ENCODE peak calls at places on chromosomes 16 and 17, in eight cellular contexts. T, E, U, D, B, J, O and I are unnamed samples.

GRCh38 chr17:39605492-39606433 is 2.0 kb downstream of the NEUROD2 start:
- DNase-seq in D (no peak), O (peak), J (no peak), E (no peak), B (peak), U (no peak), T (no peak), I (no peak)

GRCh38 chr17:338442-339192 is 14.0 kb downstream of the RPH3AL start:
- DNase-seq in U (no peak), B (no peak), T (no peak), E (peak), J (no peak), O (peak), D (no peak), I (no peak)

GRCh38 chr17:41494524-41494923 is 4.8 kb upstream of the KRT36 start:
- DNase-seq in U (peak), O (no peak), D (no peak), E (no peak), B (peak), J (no peak), T (no peak), I (no peak)

GRCh38 chr16:68700120-68700519 is 37.0 kb upstream of the CDH1 start:
- DNase-seq in J (no peak), E (no peak), D (no peak), O (no peak), U (no peak), T (no peak), B (peak), I (no peak)

GRCh38 chr17:47742319-47743181 is 9.5 kb downstream of the TBX21 start:
- DNase-seq in T (no peak), O (no peak), U (no peak), D (peak), E (no peak), J (peak), B (no peak), I (no peak)

GRCh38 chr17:6959700-6960099 is 36.1 kb upstream of the ALOX12 start:
- DNase-seq in T (no peak), U (no peak), J (no peak), E (no peak), O (no peak), D (no peak), B (no peak), I (no peak)

GRCh38 chr16:57803413-57803990 is 1.2 kb upstream of the KIFC3 start:
- DNase-seq in T (no peak), E (no peak), O (no peak), B (no peak), D (peak), J (no peak), U (peak), I (no peak)

GRCh38 chr16:67562918-67563707 is 787 bp downstream of the CTCF start:
- DNase-seq in J (peak), O (peak), E (peak), D (peak), T (no peak), B (peak), U (peak), I (no peak)

GRCh38 chr17:17561408-17562144 is 29.9 kb downstream of the PEMT start:
- DNase-seq in T (no peak), U (peak), B (peak), O (peak), J (no peak), E (peak), D (peak), I (no peak)

GRCh38 chr17:7587420-7587786 is 2.5 kb downstream of the SOX15 start:
- DNase-seq in E (no peak), O (no peak), T (no peak), D (no peak), J (no peak), B (peak), U (no peak), I (no peak)

GRCh38 chr17:4142107-4142900 is 526 bp downstream of the ZZEF1 start:
- DNase-seq in J (no peak), B (no peak), E (peak), D (peak), U (peak), T (no peak), O (peak), I (no peak)

GRCh38 chr16:58025351-58026138 is at the start of gene MMP15:
- DNase-seq in E (peak), T (no peak), B (peak), J (peak), D (peak), O (peak), U (peak), I (no peak)

GRCh38 chr16:67676516-67676915 is 9.9 kb downstream of the C16orf86 start:
- DNase-seq in B (peak), E (no peak), O (no peak), U (no peak), T (no peak), J (no peak), D (no peak), I (no peak)

GRCh38 chr16:2768403-2769089 is 8.5 kb downstream of the ELOB start:
- DNase-seq in E (no peak), T (no peak), O (no peak), U (peak), J (no peak), D (no peak), B (no peak), I (no peak)

GRCh38 chr17:77420804-77421634 is 280.2 kb downstream of the SEC14L1 start:
- DNase-seq in J (peak), T (no peak), O (no peak), D (no peak), U (no peak), E (no peak), B (peak), I (no peak)

GRCh38 chr17:30823425-30823824 is 1.1 kb downstream of the CRLF3 start:
- DNase-seq in D (no peak), O (no peak), E (no peak), U (no peak), J (no peak), T (no peak), B (no peak), I (no peak)
- H3K4me3 ChIP-seq in D (peak), O (no peak), E (peak), U (peak), J (peak), T (peak), B (peak), I (peak)

GRCh38 chr17:72838068-72838467 is 254.4 kb downstream of the SLC39A11 start:
- DNase-seq in D (no peak), E (no peak), T (no peak), J (no peak), O (no peak), B (no peak), U (no peak), I (no peak)

GRCh38 chr17:72840019-72840418 is 252.5 kb downstream of the SLC39A11 start:
- DNase-seq in B (no peak), E (no peak), T (no peak), O (no peak), U (no peak), J (no peak), D (no peak), I (no peak)

GRCh38 chr17:72839086-72839728 is 253.3 kb downstream of the SLC39A11 start:
- DNase-seq in J (no peak), O (no peak), U (no peak), D (no peak), E (no peak), T (no peak), B (no peak), I (no peak)

GRCh38 chr17:72837335-72837734 is 255.2 kb downstream of the SLC39A11 start:
- DNase-seq in D (no peak), B (no peak), E (no peak), T (no peak), U (no peak), O (no peak), J (no peak), I (no peak)

GRCh38 chr17:72838581-72838980 is 253.9 kb downstream of the SLC39A11 start:
- DNase-seq in D (no peak), O (no peak), T (no peak), U (no peak), J (no peak), E (no peak), B (no peak), I (no peak)
- H3K4me3 ChIP-seq in D (no peak), O (no peak), T (no peak), U (no peak), J (no peak), E (no peak), B (no peak), I (no peak)

GRCh38 chr17:81096741-81097133 is 61.8 kb downstream of the BAIAP2 start:
- DNase-seq in B (no peak), E (no peak), T (no peak), U (no peak), O (no peak), D (no peak), J (no peak), I (no peak)

GRCh38 chr17:81094744-81095607 is 60.0 kb downstream of the BAIAP2 start:
- DNase-seq in O (peak), T (peak), E (peak), B (peak), U (no peak), J (peak), D (no peak), I (peak)

GRCh38 chr17:81095608-81095888 is 60.6 kb downstream of the BAIAP2 start:
- DNase-seq in B (no peak), E (no peak), J (no peak), O (no peak), U (no peak), T (no peak), D (no peak), I (no peak)

GRCh38 chr17:81097943-81098308 is 63.0 kb downstream of the BAIAP2 start:
- DNase-seq in O (peak), D (no peak), U (peak), T (no peak), J (no peak), B (peak), E (no peak), I (no peak)

DNA sequence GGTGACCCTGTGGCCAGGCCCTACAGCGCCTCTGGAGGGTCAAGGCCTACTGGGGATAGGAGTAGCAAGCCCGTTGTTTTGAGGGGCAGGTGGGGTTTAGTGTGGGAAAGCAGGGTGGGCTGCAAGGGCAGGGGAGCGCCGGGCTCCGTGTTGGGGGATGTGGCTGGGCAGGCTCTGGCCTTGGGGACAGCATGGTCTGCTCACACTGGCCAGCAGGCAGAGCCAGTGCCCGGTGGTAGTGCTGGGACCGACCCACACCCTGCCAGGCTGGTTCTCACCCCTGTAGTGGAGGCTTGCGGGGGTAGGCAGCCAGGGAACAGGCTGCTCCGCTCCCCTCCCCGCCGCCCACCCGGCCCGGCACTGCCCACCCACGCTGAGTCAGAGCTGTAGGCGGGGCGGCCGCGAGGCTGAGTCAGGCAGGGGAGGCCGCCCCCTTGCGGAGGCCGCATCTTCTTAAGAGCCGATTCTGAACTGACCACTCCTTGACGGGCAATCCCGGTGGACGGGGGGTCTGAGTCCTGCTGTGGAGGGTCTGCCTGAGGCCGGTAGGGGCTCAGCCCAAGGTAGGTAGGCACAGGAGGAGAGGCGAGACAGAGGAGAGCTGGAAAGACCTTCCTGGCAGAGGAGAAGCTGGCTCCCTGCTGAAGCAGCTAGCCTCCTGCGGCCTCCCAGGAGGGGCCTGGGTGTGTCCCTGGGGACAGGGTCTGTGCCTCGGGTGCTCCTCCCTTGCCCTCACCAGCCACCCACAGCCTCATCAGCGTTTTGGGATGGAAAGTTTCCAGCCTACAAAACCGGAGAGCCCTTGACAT is 62.4 kb downstream of the BAIAP2 start:
- DNase-seq in J (peak), T (peak), D (peak), B (peak), O (peak), U (peak), E (peak), I (no peak)
- H3K4me3 ChIP-seq in J (no peak), T (peak), D (peak), B (no peak), O (no peak), U (peak), E (no peak), I (peak)

DNA sequence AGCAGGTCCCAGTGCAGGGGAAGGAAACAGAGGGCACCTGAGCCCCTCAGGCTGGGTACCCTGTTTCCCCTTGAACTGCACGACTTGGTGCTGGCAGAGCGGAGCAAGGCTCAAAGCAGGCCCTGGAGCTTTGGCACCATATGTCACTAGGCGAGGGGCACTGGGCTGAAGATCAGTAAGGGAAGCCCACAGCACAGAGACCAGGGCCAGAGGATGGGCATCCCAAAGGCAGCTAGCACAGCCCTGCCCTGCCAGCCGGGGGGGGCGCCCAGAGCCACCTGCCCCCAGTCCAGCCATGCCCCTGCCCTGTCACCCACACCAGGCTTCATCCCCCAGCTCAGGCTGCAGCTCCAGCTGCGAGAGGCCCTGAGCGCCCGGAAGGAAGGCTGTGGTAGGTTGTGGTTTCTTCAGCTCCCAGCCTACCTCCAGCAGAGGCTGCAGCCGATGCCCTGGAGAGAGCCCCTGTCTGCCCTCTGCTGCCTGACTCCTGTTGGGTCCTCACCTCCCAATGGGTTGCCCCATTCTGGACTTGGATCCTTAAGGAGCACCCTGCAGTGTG is 10.9 kb downstream of the NHERF1 start:
- DNase-seq in J (no peak), T (no peak), O (no peak), D (no peak), E (no peak), B (no peak), U (no peak), I (no peak)
- H3K4me3 ChIP-seq in J (no peak), T (no peak), O (no peak), D (no peak), E (no peak), B (no peak), U (peak), I (no peak)

GRCh38 chr17:11461993-11462548 is 136.2 kb upstream of the DNAH9 start:
- DNase-seq in T (no peak), O (no peak), U (no peak), B (no peak), E (no peak), J (no peak), D (no peak), I (no peak)
- H3K4me3 ChIP-seq in T (no peak), O (no peak), U (no peak), B (no peak), E (no peak), J (no peak), D (no peak), I (no peak)

DNA sequence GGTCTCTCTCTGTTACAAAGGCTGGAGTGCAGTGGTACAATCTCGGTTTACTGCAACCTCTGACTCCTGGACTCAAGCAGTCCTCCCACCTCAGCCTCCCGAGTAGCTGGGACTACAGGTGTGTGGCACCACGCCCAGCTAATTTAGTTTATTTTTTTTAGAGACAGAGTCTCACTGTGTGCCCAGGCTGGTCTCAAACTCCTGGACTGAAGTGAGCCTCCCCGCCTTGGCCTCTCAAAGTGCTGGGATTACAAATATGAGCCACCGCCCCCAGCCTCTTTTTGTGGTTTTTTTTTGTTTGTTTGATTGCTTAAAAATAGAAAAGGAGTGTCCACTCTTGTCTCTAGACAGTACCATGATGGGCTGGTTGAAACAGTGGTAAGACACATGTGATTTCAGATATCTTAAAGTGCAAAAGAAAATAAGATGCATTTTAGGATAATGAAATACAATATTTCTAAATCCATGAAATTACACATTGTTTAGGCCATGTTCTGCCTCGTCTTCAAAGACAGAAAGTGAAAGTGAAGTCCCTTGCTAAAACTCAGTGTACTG is 27.4 kb downstream of the KIAA0513 start:
- DNase-seq in J (no peak), O (no peak), B (no peak), D (no peak), E (no peak), U (no peak), T (no peak), I (no peak)
- H3K4me3 ChIP-seq in J (no peak), O (no peak), B (no peak), D (peak), E (peak), U (peak), T (peak), I (no peak)

DNA sequence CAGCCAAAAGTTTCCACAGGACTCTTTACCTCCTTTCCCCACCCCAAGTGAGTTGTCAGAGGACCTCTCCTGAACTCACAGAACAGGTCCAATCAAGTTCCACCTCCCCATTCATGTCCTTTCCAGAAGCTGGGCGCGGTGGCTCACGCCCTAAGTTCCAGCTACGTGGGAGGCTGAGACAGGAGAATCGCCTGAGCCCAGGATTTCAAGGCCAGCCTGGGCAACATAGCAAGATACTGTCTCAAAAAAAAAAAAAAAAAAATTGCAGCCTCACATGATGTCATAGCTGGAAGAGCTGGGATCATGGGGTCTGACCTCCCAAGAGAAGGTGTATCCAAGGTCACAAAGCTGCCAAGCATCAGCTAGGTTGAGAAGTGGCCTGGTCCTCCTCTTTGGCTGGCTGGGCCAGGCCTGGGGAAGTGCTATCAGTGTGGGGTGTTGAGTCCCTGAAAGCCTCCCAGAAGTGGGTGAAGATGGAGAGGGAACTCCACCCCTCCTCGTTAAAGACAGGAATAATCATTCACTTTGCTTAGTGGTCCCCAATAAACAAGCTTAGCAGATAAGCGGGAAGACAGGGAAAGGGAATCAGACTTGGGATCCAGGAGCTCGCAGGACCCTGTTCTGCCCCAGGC is 5.5 kb upstream of the MNT start:
- DNase-seq in U (peak), E (peak), O (peak), B (peak), T (no peak), D (no peak), J (no peak), I (no peak)
- H3K4me3 ChIP-seq in U (no peak), E (no peak), O (no peak), B (no peak), T (peak), D (no peak), J (no peak), I (no peak)

GRCh38 chr16:50804290-50804907 is 62.5 kb downstream of the CYLD start:
- DNase-seq in O (no peak), U (no peak), D (no peak), J (no peak), T (no peak), E (no peak), B (no peak), I (no peak)

GRCh38 chr16:50802958-50803357 is 61.1 kb downstream of the CYLD start:
- DNase-seq in O (no peak), J (no peak), T (no peak), U (no peak), D (no peak), E (no peak), B (no peak), I (no peak)

GRCh38 chr16:50808929-50809538 is 67.1 kb downstream of the CYLD start:
- DNase-seq in E (no peak), B (no peak), D (no peak), J (no peak), T (no peak), U (no peak), O (no peak), I (no peak)

GRCh38 chr16:50809561-50809960 is 67.7 kb downstream of the CYLD start:
- DNase-seq in O (no peak), T (no peak), U (no peak), B (no peak), E (no peak), D (no peak), J (no peak), I (no peak)

DNA sequence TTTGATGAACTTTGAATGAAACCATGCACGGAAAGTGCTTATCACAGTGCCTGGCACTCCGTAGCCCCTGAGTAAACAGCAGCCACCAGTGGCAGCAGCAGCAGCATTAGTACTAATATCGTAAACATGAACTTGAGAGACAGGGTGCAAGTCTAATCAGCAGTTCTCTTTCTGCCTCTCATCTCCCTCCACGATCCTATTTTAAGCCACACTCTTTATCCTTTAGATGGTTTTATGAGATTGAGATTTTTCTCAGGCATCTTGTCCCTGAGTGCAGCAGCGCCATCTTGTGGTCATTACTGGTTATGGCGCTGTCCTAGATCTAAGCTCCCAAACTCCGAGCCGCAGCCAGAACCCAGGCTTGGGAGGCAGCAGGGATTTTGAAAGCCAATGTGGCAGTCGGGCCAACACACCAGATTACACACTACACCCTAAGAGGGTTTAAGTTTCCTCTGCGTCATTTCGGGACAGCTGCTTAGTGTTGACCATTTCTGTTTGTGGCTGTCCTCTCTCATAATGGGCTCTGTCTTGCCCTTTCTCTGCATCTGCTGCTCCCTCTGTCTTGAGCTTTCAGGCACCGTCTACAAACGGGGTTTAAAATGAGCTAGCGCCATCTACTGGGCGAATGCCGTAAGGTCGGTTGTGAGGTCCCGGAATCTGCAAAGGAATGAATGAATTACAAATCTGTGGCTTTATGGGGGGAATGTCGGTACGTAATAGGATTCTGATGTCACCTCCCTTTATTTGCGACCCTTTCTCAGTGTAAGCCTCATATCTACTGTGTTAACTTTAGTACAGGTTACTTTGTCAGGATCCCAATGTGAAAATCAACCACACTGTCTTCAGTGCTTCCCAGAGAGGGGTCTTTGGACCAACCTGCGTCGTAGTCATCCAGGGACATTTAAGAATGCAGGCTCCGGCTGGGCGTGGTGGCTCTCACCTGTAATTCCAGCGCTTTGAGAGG is 64.5 kb downstream of the CYLD start:
- DNase-seq in D (peak), B (peak), J (peak), U (peak), T (peak), E (peak), O (peak), I (peak)
- H3K4me3 ChIP-seq in D (peak), B (peak), J (peak), U (peak), T (peak), E (peak), O (no peak), I (peak)